ENCODE peak calls at places on chromosomes 2 and 18, in six cellular contexts. I is upper lobe of left lung, O is K562, S is spleen, V is HCT116, C is stomach. U is an unnamed sample.

GRCh38 chr2:172777431-172777830 is 41.8 kb downstream of the RAPGEF4 start:
- DNase-seq in O (no peak), I (no peak), C (no peak), V (no peak), S (no peak), U (no peak)

GRCh38 chr2:107414376-107414775 is 412.3 kb upstream of the RGPD4 start:
- DNase-seq in S (no peak), I (no peak), O (no peak), C (no peak), V (no peak), U (no peak)

GRCh38 chr2:171279983-171280790 is 119.5 kb upstream of the TLK1 start:
- DNase-seq in C (no peak), O (no peak), S (no peak), I (no peak), V (no peak), U (no peak)

GRCh38 chr2:118321436-118322100 is 233.3 kb downstream of the INSIG2 start:
- DNase-seq in I (no peak), O (no peak), V (no peak), S (no peak), C (no peak), U (no peak)

GRCh38 chr18:77676901-77677300 is 427.3 kb downstream of the GALR1 start:
- DNase-seq in V (no peak), S (no peak), O (no peak), I (no peak), C (no peak), U (no peak)

GRCh38 chr18:28044036-28044435 is 132.9 kb downstream of the CDH2 start:
- DNase-seq in S (no peak), V (no peak), O (no peak), I (no peak), C (no peak), U (no peak)

GRCh38 chr2:73112026-73112912 is 479 bp downstream of the RAB11FIP5 start:
- DNase-seq in V (peak), S (peak), I (peak), C (peak), O (peak), U (no peak)

GRCh38 chr2:198883604-198884003 is 574.1 kb downstream of the SATB2 start:
- DNase-seq in C (no peak), O (no peak), V (no peak), I (no peak), S (no peak), U (no peak)

GRCh38 chr2:119491776-119492525 is 32.3 kb downstream of the SCTR start:
- DNase-seq in O (no peak), V (peak), S (no peak), I (peak), C (peak), U (no peak)

GRCh38 chr2:165079432-165079831 is 124.1 kb upstream of the SLC38A11 start:
- DNase-seq in V (no peak), O (no peak), C (no peak), I (no peak), S (no peak), U (no peak)

GRCh38 chr2:201452058-201452736 is 657 bp downstream of the STRADB start:
- DNase-seq in O (no peak), V (no peak), I (no peak), C (no peak), S (no peak), U (peak)
- TF ChIP-seq POLR2A in O (no peak), V (no peak), I (no peak), C (no peak), S (no peak), U (no peak)

DNA sequence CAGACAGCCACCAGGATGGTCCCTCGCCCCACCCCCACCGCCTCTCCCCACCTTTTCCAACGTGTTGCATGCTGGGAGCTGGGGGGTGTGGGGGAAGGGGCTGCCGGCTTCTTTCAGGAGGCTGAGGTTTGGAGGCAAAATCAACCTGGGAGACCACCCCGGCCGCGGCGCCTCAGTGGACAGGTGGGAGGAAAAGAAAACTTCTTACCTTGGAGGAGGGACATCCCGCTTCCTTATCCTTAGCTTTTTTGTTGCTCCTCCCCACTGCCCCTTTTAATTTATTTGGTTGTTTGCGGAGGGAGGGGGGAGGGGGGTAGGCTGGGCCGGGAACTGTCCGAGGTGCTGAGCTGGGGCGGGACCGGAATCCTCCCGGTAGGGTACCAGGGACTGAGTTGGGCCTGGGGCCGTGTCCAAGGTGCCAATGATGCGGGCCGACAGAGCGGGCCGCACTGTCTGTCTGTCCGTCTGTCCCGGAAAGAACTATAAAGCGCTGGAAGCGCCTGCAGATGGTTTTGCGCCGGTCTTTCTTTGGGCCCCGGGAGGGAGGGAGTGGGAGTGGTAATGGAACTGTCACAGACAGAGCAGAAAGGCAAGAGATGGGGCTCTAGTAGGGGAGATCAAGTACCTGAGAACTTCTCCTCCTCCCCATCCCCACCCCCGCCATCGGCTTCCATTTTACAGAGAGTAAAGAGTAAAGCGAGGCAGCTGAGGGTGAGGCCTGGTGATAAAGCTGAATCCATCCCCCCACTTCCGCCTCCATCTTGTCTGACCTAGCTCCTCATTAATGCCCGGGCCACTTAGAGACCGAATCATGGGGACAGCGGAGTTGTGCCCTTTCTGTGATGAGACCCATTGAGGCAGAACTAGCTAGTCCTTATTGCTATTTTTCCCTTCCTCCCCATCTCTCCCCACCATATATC is 2.4 kb downstream of the CDK5R2 start:
- DNase-seq in C (no peak), O (peak), I (no peak), V (no peak), S (no peak), U (no peak)
- TF ChIP-seq POLR2AphosphoS5 in C (no peak), O (no peak), I (no peak), V (no peak), S (no peak), U (no peak)

GRCh38 chr2:109170645-109171044 is 41.6 kb downstream of the SH3RF3 start:
- DNase-seq in O (no peak), I (no peak), V (no peak), C (no peak), S (no peak), U (no peak)

GRCh38 chr2:109166811-109167210 is 37.8 kb downstream of the SH3RF3 start:
- DNase-seq in V (no peak), I (no peak), C (no peak), S (no peak), O (no peak), U (no peak)

GRCh38 chr2:109164739-109165221 is 35.8 kb downstream of the SH3RF3 start:
- DNase-seq in V (no peak), I (no peak), O (no peak), C (no peak), S (no peak), U (no peak)

GRCh38 chr2:109168716-109169115 is 39.7 kb downstream of the SH3RF3 start:
- DNase-seq in C (no peak), I (peak), S (no peak), V (no peak), O (no peak), U (no peak)

GRCh38 chr2:109168080-109168479 is 39.1 kb downstream of the SH3RF3 start:
- DNase-seq in O (no peak), C (no peak), S (no peak), I (no peak), V (no peak), U (no peak)
- TF ChIP-seq POLR2A in O (no peak), C (no peak), S (no peak), I (no peak), V (no peak), U (no peak)

DNA sequence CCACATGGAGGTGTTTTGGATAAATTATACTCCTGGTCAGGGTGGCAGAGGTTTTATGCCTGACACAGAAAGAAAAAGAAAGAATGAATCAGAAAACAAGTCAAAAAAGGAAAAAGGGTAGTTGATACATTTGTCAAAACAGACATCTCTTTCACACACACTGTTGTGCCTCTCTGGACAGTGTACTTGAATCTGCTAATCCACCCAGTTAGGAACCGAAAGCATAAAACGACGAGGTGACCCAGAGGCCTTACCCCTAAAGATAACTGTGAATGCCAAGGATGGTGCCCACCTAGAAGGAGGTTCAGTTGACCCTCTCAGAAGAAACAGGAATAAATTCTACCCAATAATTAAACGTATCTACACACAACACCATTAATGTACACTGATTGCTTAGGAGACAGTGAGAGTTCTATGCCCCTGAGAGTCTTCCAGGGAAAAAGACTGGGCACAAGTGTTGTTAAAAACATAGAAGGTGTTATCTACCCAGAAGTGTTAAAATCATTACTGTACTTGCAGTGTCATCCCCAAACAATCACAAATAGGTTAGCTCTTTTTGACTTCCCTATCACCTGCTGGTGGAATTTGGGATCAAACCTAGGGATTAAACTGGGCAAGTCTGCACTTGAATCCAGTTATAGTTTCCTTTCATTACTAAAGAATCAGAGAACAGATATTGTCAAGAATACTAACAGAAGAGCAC is 123.2 kb upstream of the DNAJC10 start:
- DNase-seq in S (no peak), V (peak), I (no peak), O (no peak), C (no peak), U (no peak)
- TF ChIP-seq POLR2AphosphoS5 in S (no peak), V (no peak), I (no peak), O (no peak), C (no peak), U (no peak)

DNA sequence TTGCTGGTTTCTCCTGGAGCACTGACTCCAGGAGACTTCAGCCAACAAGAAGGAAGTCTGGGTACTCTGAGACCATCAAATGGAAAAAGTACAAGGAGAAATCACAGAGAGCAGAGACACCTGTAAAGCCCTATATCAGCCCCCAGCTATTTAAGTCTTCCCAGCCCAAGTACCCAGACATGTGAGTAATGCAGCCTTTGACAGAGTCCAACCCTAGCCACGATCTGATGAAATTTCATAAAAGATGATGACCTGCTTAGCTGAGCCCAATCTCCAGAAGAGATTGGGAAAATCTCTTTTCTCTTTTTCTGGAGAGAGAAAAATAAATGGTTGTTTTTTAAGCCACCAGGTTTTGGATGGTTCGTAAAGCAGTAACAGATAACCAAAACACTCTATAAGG is 196.6 kb downstream of the NBAS start:
- DNase-seq in I (no peak), C (no peak), V (no peak), S (no peak), O (no peak), U (no peak)
- TF ChIP-seq POLR2A in I (no peak), C (no peak), V (no peak), S (no peak), O (no peak), U (no peak)

GRCh38 chr2:197504000-197504399 is 3.8 kb downstream of the HSPE1 start:
- DNase-seq in C (no peak), S (no peak), O (no peak), V (no peak), I (no peak), U (no peak)

GRCh38 chr2:197500503-197501179 is 462 bp downstream of the HSPE1 start:
- DNase-seq in I (no peak), C (no peak), S (no peak), V (no peak), O (no peak), U (no peak)

GRCh38 chr2:197502685-197503084 is 2.5 kb downstream of the HSPE1 start:
- DNase-seq in I (no peak), V (no peak), O (no peak), S (no peak), C (no peak), U (no peak)

GRCh38 chr2:197504512-197504911 is 4.3 kb downstream of the HSPE1 start:
- DNase-seq in C (no peak), V (no peak), I (no peak), S (no peak), O (no peak), U (no peak)

GRCh38 chr2:197502201-197502600 is 2.0 kb downstream of the HSPE1 start:
- DNase-seq in S (no peak), I (no peak), V (no peak), O (no peak), C (no peak), U (no peak)
- TF ChIP-seq POLR2AphosphoS5 in S (no peak), I (no peak), V (no peak), O (no peak), C (no peak), U (no peak)

GRCh38 chr2:3302751-3303582 is 74.7 kb downstream of the EIPR1 start:
- DNase-seq in I (no peak), C (no peak), O (no peak), S (peak), V (no peak), U (no peak)
- TF ChIP-seq POLR2A in I (no peak), C (no peak), O (no peak), S (no peak), V (no peak), U (no peak)